ENCODE peak calls at places on chromosomes 7 and 10, in four cellular contexts. H, J, Z and L are unnamed samples.

GRCh38 chr7:71430246-71430645 is 298.3 kb downstream of the GALNT17 start:
- DNase-seq in H (no peak), J (no peak), Z (no peak), L (no peak)

GRCh38 chr10:43197834-43198681 is 59.8 kb downstream of the CSGALNACT2 start:
- DNase-seq in H (no peak), J (no peak), Z (no peak), L (peak)

GRCh38 chr7:117559391-117559790 is 79.6 kb downstream of the CFTR start:
- DNase-seq in H (no peak), J (no peak), Z (no peak), L (no peak)

GRCh38 chr7:36840930-36841329 is 116.6 kb upstream of the AOAH start:
- DNase-seq in H (no peak), J (no peak), Z (no peak), L (no peak)

GRCh38 chr7:68043546-68043945 is 1046.9 kb downstream of the TYW1 start:
- DNase-seq in H (no peak), J (no peak), Z (no peak), L (no peak)

GRCh38 chr7:11193131-11193867 is 219.6 kb downstream of the PHF14 start:
- DNase-seq in H (no peak), J (no peak), Z (no peak), L (no peak)

GRCh38 chr10:131175891-131176290 is 135.6 kb downstream of the TCERG1L start:
- DNase-seq in H (no peak), J (peak), Z (no peak), L (no peak)

GRCh38 chr10:6999232-6999925 is 411.5 kb downstream of the SFMBT2 start:
- DNase-seq in H (no peak), J (no peak), Z (no peak), L (no peak)

GRCh38 chr10:123562811-123563580 is 103.2 kb upstream of the GPR26 start:
- DNase-seq in H (no peak), J (peak), Z (no peak), L (no peak)

GRCh38 chr7:28658392-28658791 is 246.1 kb downstream of the CREB5 start:
- DNase-seq in H (no peak), J (no peak), Z (no peak), L (no peak)

GRCh38 chr10:48769706-48770105 is 85.0 kb downstream of the WDFY4 start:
- DNase-seq in H (no peak), J (no peak), Z (no peak), L (no peak)

GRCh38 chr7:93817561-93817960 is 73.0 kb downstream of the TFPI2 start:
- DNase-seq in H (no peak), J (no peak), Z (no peak), L (no peak)

GRCh38 chr7:43384585-43385308 is 198.2 kb upstream of the STK17A start:
- DNase-seq in H (no peak), J (no peak), Z (no peak), L (no peak)

GRCh38 chr7:44762300-44762699 is 13.7 kb downstream of the ZMIZ2 start:
- DNase-seq in H (no peak), J (no peak), Z (no peak), L (no peak)

GRCh38 chr10:22002531-22003110 is 909 bp downstream of the DNAJC1 start:
- DNase-seq in H (no peak), J (no peak), Z (peak), L (peak)

GRCh38 chr7:115822380-115822779 is 208.2 kb downstream of the TFEC start:
- DNase-seq in H (no peak), J (no peak), Z (no peak), L (no peak)

DNA sequence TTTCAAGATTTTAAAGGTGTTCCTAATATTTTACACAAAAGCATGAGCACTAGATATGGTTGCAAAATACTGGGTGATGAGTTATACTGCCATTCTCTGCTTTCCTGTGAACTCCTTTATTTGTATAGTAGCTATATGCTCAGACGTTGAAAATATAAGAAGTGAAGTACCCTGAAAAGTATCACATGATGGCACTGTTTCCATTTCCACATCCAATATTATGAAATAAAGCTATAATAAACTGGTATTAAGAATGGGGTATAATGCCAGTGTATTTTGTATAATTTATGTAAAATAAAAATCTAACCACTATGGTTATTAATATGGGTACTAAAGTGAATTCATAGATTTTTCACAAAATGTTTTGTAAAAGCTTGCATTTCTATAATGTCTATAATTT is 79.6 kb upstream of the FOXP2 start:
- DNase-seq in H (no peak), J (no peak), Z (no peak), L (no peak)
- TF ChIP-seq CTCF in H (no peak), J (no peak), Z (peak), L (no peak)

DNA sequence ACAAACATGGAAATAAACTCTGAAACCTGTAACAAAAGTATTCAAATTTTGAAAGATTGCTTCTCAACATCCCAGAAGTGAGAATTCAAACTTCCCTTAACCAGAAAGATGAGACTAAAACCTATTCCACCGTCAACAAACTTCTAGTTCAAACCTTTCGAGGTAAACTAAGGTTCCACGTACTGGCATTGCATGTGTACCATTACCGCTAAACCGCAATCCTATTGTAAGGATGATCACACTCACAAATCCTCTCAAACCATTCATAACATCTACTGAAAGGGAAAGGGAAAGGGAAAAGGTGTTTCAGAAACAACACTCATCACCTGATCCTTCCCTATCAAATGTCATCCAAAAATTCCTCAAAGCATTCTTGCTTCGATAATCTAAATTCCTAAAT is 3.1 kb downstream of the SMURF1 start:
- DNase-seq in H (no peak), J (no peak), Z (no peak), L (no peak)
- H3K4me3 ChIP-seq in H (peak), J (peak), Z (no peak), L (no peak)

GRCh38 chr7:100130608-100131453 is 4.1 kb downstream of the MBLAC1 start:
- DNase-seq in H (no peak), J (no peak), Z (peak), L (peak)

GRCh38 chr7:100128602-100128963 is 1.8 kb downstream of the MBLAC1 start:
- DNase-seq in H (no peak), J (no peak), Z (no peak), L (no peak)

GRCh38 chr7:100127866-100128601 is 1.3 kb downstream of the MBLAC1 start:
- DNase-seq in H (no peak), J (no peak), Z (peak), L (peak)

GRCh38 chr7:100132126-100132525 is 5.4 kb downstream of the MBLAC1 start:
- DNase-seq in H (no peak), J (no peak), Z (no peak), L (no peak)

GRCh38 chr7:100132697-100133137 is 6.0 kb downstream of the MBLAC1 start:
- DNase-seq in H (no peak), J (no peak), Z (peak), L (peak)
- TF ChIP-seq CTCF in H (peak), J (peak), Z (peak), L (peak)

GRCh38 chr10:122142652-122143237 is 128.4 kb upstream of the BTBD16 start:
- DNase-seq in H (no peak), J (no peak), Z (peak), L (no peak)
- H3K4me3 ChIP-seq in H (no peak), J (peak), Z (no peak), L (no peak)

DNA sequence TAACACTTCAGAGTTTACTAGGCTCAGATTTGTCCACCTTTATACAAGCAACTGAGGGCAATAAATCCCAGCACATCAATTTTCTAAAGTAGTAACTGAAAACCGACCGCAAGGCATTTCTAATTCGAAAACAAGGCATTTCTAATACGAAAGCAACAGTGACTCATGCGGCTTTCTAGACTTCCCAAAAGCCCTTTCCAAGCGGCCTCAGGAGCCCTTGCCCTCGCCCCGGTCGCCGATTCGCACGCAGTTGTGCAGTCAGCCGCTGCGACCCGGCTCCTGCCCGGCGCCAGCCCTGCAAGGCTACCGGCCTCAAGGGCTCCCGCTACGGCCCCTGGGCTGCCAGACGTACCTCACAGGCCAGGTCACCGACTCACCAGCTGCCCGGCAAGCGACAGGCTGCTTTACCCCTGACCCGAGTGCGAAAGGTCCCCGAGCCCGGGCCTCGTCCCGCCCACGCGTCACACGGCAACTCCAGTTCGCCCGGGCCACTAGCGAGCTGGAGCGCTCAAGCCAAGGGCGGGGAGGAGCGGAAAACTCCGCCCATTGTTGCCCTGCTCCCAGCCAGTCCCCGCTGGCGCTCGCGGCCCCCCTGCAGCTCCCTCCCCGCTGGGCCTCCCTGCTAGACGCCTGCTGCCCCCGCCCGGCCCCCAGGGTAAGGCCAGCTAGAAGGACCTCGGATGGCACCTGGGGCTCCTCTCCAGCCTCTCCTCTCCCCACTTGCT is 7.3 kb downstream of the NCOA4 start:
- DNase-seq in H (peak), J (peak), Z (peak), L (peak)
- TF ChIP-seq CTCF in H (peak), J (no peak), Z (peak), L (peak)

DNA sequence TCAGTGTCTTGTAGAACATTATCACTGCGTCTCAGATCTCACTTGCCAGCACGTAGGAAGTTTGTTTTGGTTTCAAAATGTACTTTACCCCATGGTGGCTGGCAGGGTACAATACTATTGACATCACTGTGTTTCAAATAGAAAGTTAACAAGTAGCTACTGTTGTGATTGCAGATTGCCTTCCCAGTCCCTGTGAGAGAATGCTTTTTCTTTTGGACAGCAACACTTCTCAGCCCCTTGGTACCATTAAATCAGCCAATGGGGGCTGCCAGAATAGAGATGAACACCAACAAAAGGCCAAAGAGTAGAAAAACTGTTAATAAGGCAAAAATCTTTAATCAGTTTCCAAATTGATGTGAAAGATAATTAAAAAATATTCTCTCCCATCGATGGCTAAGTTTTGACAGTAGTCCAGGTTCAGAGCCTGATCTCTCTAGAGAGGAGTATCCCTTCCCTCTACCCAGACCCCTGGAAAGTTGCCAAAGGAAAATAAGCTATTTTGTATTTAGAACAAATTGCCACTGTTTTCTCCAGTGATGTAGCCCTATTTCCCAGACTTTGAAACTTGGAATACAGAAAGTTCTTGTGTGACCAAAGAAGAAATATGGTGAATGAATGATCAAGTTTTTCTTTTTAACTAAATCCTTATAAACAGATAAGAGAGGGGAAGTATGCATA is 34.9 kb downstream of the SMNDC1 start:
- DNase-seq in H (no peak), J (no peak), Z (no peak), L (peak)
- H3K4me3 ChIP-seq in H (no peak), J (peak), Z (no peak), L (no peak)

GRCh38 chr10:16259726-16260125 is 177.1 kb upstream of the PTER start:
- DNase-seq in H (no peak), J (no peak), Z (no peak), L (no peak)

GRCh38 chr10:16260388-16260787 is 176.4 kb upstream of the PTER start:
- DNase-seq in H (no peak), J (no peak), Z (no peak), L (no peak)

GRCh38 chr10:16258476-16259040 is 178.3 kb upstream of the PTER start:
- DNase-seq in H (no peak), J (no peak), Z (no peak), L (no peak)
- TF ChIP-seq CTCF in H (no peak), J (no peak), Z (no peak), L (no peak)

DNA sequence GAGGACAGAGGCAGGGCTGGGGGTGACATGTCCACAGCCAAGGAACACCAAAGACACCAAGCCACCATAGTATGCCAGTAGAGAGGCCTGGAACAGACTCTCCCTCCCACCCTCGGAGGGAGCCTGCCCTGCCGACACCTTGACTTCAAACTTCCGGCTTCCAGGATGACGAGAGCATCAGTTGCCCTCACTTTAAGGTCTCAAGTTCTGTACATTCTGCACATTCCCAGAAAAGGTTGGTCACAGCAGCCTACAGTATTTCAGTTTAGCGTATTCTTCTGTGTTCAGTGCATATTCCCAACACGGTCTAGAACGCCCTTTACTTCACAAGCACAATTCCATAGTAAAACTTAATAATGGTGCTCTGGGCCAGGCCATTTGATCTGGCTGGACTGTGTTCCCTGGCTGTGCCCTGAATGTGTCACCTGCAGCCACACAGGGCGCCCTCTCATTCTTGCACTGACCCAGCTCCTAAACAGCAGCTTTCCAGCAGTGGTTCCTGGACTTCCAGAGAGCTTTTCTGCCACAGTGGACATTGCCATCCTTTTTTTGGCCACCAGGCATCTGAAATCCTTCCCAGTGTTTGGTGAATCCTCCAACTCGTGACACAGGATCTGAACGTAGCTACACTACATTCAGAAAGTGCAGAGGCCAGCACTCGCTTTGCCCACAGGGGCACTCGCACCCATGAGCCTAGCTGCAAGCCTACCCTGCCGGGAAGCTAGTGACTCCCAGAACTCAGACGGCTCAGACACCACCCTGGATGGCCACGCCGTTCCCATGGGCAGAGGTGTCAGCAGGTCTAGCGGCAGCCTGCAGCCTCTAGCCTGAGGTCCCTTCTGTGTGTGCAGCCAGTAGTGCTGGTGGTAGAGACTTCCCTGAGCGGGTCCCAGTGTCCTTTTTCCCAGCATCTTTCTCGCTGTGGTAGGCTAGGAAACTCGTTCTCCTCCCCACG is 36.4 kb upstream of the INSIG1 start:
- DNase-seq in H (no peak), J (no peak), Z (no peak), L (no peak)
- H3K4me3 ChIP-seq in H (no peak), J (no peak), Z (no peak), L (no peak)

GRCh38 chr7:27167170-27167505 is 1.8 kb upstream of the HOXA9 start:
- DNase-seq in H (no peak), J (no peak), Z (no peak), L (no peak)
- TF ChIP-seq CTCF in H (no peak), J (no peak), Z (no peak), L (no peak)